ENCODE peak calls at places on chromosomes 13 and 19, in eight cellular contexts. E is endothelial cell of umbilical vein, V is fibroblast of lung, Q is brain microvascular endothelial cell, T is kidney epithelial cell, R is GM12878, J is cardiac fibroblast, Y is heart right ventricle. M is an unnamed sample.

GRCh38 chr13:78169386-78169785 is 250.8 kb upstream of the EDNRB start:
- DNase-seq in E (no peak), V (no peak), Q (no peak), T (no peak), R (no peak), J (no peak), Y (no peak), M (no peak)

GRCh38 chr13:100526299-100527030 is 62.1 kb downstream of the GGACT start:
- DNase-seq in E (no peak), V (no peak), Q (no peak), T (no peak), R (no peak), J (no peak), Y (no peak), M (no peak)

GRCh38 chr19:53432088-53432661 is 391 bp downstream of the ZNF761 start:
- DNase-seq in E (peak), V (peak), Q (peak), T (no peak), R (no peak), J (peak), Y (peak), M (no peak)

GRCh38 chr19:50657222-50657669 is 8.0 kb downstream of the C19orf81 start:
- DNase-seq in E (no peak), V (no peak), Q (no peak), T (no peak), R (no peak), J (no peak), Y (no peak), M (no peak)

GRCh38 chr13:21971662-21972635 is 301.1 kb downstream of the FGF9 start:
- DNase-seq in E (no peak), V (no peak), Q (no peak), T (no peak), R (no peak), J (no peak), Y (no peak), M (no peak)

GRCh38 chr19:56299688-56300087 is 15.0 kb downstream of the ZSCAN5A start:
- DNase-seq in E (no peak), V (no peak), Q (no peak), T (no peak), R (no peak), J (no peak), Y (no peak), M (no peak)

GRCh38 chr13:86601351-86601750 is 802.1 kb upstream of the SLITRK6 start:
- DNase-seq in E (no peak), V (peak), Q (no peak), T (peak), R (no peak), J (no peak), Y (no peak), M (no peak)

GRCh38 chr13:49112782-49113525 is 107.2 kb upstream of the MLNR start:
- DNase-seq in E (no peak), V (peak), Q (no peak), T (no peak), R (no peak), J (peak), Y (no peak), M (no peak)

GRCh38 chr13:110155072-110155471 is 151.9 kb downstream of the COL4A1 start:
- DNase-seq in E (no peak), V (no peak), Q (no peak), T (no peak), R (no peak), J (no peak), Y (no peak), M (no peak)

GRCh38 chr19:28889941-28890645 is 322.9 kb downstream of the UQCRFS1 start:
- DNase-seq in E (no peak), V (no peak), Q (no peak), T (no peak), R (no peak), J (no peak), Y (no peak), M (no peak)

GRCh38 chr13:54484166-54484565 is 1455.6 kb downstream of the OLFM4 start:
- DNase-seq in E (no peak), V (no peak), Q (no peak), T (no peak), R (no peak), J (no peak), Y (no peak), M (no peak)

GRCh38 chr19:6663236-6664187 is 6.4 kb downstream of the TNFSF14 start:
- DNase-seq in E (no peak), V (peak), Q (no peak), T (no peak), R (no peak), J (no peak), Y (no peak), M (no peak)

DNA sequence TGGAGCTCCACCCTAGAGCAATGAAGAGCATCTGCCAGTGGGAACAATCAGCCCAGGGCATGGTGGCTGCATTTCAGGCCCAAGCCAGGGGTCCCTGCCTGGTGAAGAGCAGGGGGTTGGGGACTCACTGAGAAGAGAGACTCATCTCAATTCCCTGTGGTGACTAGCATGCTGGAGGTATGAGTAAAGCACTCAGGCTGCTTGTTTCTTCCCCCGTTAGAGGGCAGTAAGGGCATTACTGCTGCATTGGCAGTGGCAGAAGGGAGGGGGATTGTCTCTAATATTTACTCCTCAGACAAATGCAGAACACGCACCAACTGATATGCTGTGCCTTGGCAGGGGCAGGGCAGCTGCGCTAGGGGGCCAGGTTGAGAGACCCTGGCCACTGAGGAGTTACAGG is 329.1 kb downstream of the SLITRK5 start:
- DNase-seq in E (no peak), V (peak), Q (no peak), T (no peak), R (no peak), J (no peak), Y (no peak), M (no peak)
- TF ChIP-seq CTCF in E (no peak), V (peak), Q (peak), T (no peak), R (no peak), J (no peak), Y (no peak), M (no peak)

GRCh38 chr19:30557927-30558557 is 185.9 kb downstream of the ZNF536 start:
- DNase-seq in E (no peak), V (no peak), Q (no peak), T (no peak), R (no peak), J (no peak), Y (no peak), M (no peak)
- H3K4me3 ChIP-seq in E (no peak), V (no peak), Q (no peak), T (no peak), R (no peak), J (no peak), Y (no peak), M (no peak)

DNA sequence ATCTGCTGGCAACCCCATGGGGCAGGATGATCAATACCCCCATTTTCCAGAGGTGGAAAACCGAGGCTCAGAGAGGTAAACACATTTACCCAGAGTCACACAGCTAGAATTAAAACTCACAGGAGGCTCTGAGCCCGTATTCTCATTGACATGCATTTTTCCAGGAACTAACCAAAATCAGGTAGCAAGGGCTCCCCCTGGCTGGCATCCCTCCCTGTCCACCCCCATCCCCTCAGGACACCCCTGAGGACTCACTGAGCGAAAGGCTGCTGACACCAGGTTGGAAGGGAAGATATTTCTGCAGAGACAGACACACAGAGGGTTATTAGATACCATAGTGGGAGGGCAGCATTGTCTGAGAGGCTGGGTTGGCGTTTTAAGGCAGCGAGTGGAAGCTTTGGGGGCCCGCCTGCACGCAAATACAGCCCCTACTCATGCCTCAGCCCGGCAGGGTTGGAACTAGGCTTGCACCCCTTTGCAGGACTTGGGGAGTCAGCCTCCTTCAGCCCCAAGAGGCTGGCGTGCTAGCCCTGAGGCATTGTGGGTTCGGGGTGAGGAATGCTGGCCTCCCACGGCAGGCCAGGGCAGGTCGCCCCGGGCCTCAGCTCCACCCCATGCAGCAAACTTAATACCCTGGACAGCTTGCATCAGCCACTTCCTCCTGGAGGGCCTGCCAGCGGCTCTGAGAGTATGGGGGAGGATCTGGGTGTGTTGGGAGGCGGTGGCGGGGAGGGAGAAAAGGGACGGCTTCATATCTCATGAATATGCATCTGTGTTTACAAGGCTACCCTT is 3.9 kb downstream of the SLC1A5 start:
- DNase-seq in E (peak), V (peak), Q (peak), T (peak), R (peak), J (peak), Y (peak), M (peak)
- TF ChIP-seq CTCF in E (peak), V (peak), Q (peak), T (peak), R (peak), J (peak), Y (peak), M (peak)

DNA sequence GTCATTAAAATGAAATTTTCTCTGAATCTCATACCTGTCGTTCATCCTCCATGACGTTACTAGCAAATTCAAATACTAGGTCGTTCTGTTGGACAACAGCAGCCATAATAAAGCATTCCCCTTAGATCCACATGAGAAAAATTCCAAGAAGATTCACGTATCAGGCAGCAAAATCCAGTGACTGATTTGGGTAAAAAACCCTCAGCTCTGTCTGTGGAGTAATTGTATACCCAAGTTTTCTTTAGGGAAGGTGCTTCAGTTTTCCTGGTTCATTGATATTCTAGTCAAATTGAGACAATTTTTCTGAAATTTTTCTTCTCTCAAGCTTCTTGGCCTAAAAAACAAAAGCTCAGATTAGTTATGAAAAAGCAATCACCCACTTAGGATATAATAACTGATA is 37.2 kb downstream of the ELF1 start:
- DNase-seq in E (peak), V (no peak), Q (no peak), T (no peak), R (no peak), J (no peak), Y (no peak), M (no peak)
- H3K4me3 ChIP-seq in E (peak), V (no peak), Q (no peak), T (no peak), R (peak), J (peak), Y (peak), M (no peak)

DNA sequence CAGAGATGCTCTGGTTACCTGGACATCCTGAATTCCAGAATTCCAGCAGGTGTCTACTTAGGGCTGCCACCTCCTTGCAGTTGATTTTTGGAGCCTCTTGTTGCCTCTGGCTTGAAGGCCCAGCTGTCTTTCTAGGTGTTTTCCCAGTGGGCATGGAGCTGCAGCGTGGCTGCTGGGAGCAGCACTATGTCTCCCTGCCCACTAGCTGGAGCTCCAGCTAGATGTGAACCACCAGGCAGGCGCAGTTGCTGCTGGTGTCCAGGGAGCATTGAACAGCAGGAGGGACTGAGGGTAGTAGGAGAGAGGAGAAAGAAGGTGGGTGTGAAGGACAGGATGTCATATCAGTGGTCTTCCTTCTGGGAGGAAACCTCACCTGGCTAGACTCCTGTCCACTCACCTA is 9.9 kb upstream of the SELENOW start:
- DNase-seq in E (no peak), V (no peak), Q (no peak), T (no peak), R (no peak), J (no peak), Y (no peak), M (no peak)
- TF ChIP-seq CTCF in E (no peak), V (no peak), Q (peak), T (no peak), R (no peak), J (no peak), Y (no peak), M (peak)

M was measured in AG04449.